ENCODE peak calls at places on chromosomes 7 and 10, in four cellular contexts. Y is endothelial cell; P is HT1080; S is naive thymus-derived CD8-positive, alpha-beta T cell. O is an unnamed sample.

GRCh38 chr10:108783897-108784296 is 1139.4 kb downstream of the XPNPEP1 start:
- DNase-seq in Y (peak), P (peak), S (no peak), O (peak)

GRCh38 chr7:41955475-41956243 is 252.8 kb upstream of the INHBA start:
- DNase-seq in Y (peak), P (peak), S (no peak), O (peak)

GRCh38 chr7:12403287-12404181 is at the start of gene VWDE:
- DNase-seq in Y (peak), P (peak), S (peak), O (peak)

GRCh38 chr10:10514790-10515189 is 502.9 kb upstream of the CELF2 start:
- DNase-seq in Y (no peak), P (no peak), S (no peak), O (no peak)

GRCh38 chr7:126856691-126857291 is 395.9 kb downstream of the GRM8 start:
- DNase-seq in Y (no peak), P (no peak), S (no peak), O (no peak)

GRCh38 chr7:106386958-106387357 is 102.2 kb upstream of the NAMPT start:
- DNase-seq in Y (no peak), P (no peak), S (no peak), O (no peak)

GRCh38 chr7:145082366-145083240 is 246.8 kb upstream of the TPK1 start:
- DNase-seq in Y (no peak), P (peak), S (no peak), O (no peak)

GRCh38 chr7:145633513-145633912 is 483.1 kb upstream of the CNTNAP2 start:
- DNase-seq in Y (no peak), P (peak), S (no peak), O (peak)

GRCh38 chr10:127243490-127244272 is 47.3 kb upstream of the INSYN2A start:
- DNase-seq in Y (peak), P (peak), S (no peak), O (peak)

O was measured in HCEC 1CT.